ENCODE peak calls at places on chromosomes 16 and 17, in four cellular contexts. A, Y, B and T are unnamed samples.

GRCh38 chr17:31584436-31585279 is 193.2 kb downstream of the RAB11FIP4 start:
- DNase-seq in A (no peak), Y (no peak), B (no peak), T (no peak)

GRCh38 chr16:49780436-49780835 is 75.5 kb downstream of the ZNF423 start:
- DNase-seq in A (no peak), Y (no peak), B (no peak), T (no peak)

GRCh38 chr16:78866556-78866955 is 734.0 kb downstream of the MAF start:
- DNase-seq in A (no peak), Y (no peak), B (peak), T (no peak)

GRCh38 chr17:81867123-81867951 is 3.8 kb downstream of the ARHGDIA start:
- DNase-seq in A (no peak), Y (peak), B (no peak), T (no peak)

GRCh38 chr16:69112285-69113129 is 7.1 kb downstream of the HAS3 start:
- DNase-seq in A (peak), Y (peak), B (peak), T (no peak)

GRCh38 chr16:73217654-73218053 is 169.7 kb upstream of the ZFHX3 start:
- DNase-seq in A (no peak), Y (no peak), B (no peak), T (no peak)

GRCh38 chr17:81460856-81461460 is 51.6 kb downstream of the ACTG1 start:
- DNase-seq in A (no peak), Y (no peak), B (no peak), T (no peak)

GRCh38 chr16:77967054-77968035 is 55.0 kb upstream of the CLEC3A start:
- DNase-seq in A (no peak), Y (no peak), B (no peak), T (no peak)

GRCh38 chr17:78019367-78019975 is 61.0 kb downstream of the TNRC6C start:
- DNase-seq in A (no peak), Y (no peak), B (no peak), T (no peak)

GRCh38 chr16:35510701-35511100 is 2051.3 kb downstream of the TP53TG3F start:
- DNase-seq in A (no peak), Y (no peak), B (no peak), T (no peak)

GRCh38 chr17:29615492-29616299 is 7.0 kb downstream of the CORO6 start:
- DNase-seq in A (peak), Y (peak), B (peak), T (no peak)

GRCh38 chr16:84607694-84608093 is 10.2 kb downstream of the COTL1 start:
- DNase-seq in A (no peak), Y (no peak), B (no peak), T (no peak)

GRCh38 chr17:30278032-30278431 is 13.7 kb downstream of the BLMH start:
- DNase-seq in A (no peak), Y (no peak), B (peak), T (no peak)

GRCh38 chr17:40417609-40418427 is at the start of gene TOP2A:
- DNase-seq in A (peak), Y (peak), B (peak), T (peak)

GRCh38 chr17:40416671-40417070 is 1.0 kb downstream of the TOP2A start:
- DNase-seq in A (no peak), Y (no peak), B (no peak), T (no peak)

GRCh38 chr17:40415390-40415789 is 2.3 kb downstream of the TOP2A start:
- DNase-seq in A (no peak), Y (no peak), B (no peak), T (no peak)

GRCh38 chr17:40418428-40418706 is 671 bp upstream of the TOP2A start:
- DNase-seq in A (no peak), Y (no peak), B (peak), T (no peak)

DNA sequence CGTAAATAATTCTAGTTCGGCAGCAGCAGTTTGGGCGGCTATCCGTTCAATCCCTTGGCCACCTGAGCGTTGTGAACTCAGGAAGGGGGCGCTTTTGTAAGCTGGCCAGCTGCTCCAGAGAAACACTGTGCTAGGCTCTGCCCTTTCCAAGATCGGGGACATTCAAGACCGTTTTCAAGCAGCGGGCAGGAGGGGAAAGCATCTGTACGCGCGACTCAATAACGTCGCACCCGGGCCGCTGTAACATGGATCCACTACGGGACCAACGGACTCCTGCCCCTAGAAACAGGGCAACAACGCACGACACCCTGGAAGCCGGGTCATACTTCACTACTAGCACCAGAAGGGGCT is 463 bp downstream of the TOP2A start:
- DNase-seq in A (no peak), Y (no peak), B (no peak), T (no peak)
- TF ChIP-seq CTCF in A (no peak), Y (no peak), B (no peak), T (peak)

DNA sequence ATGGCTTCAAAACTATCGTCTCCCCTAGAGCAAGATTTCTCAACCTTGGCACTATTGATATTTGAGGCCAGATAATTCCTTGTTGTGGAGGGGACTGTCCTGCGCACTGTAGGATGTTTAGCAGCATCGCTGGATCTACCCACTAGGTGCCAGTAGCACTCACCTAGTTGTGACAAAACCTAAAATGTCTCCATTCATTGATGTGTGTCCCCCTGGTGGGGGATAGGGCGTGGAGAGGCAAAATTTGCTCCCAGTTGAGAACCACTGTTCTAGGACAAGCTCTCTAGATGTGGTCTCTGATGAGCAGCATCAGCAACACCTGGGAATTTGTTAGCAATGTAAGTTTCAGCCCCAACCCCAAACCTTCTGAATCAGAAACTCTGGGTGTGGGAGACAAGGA is 259.0 kb downstream of the XYLT1 start:
- DNase-seq in A (no peak), Y (peak), B (no peak), T (no peak)
- TF ChIP-seq CTCF in A (no peak), Y (peak), B (peak), T (no peak)

GRCh38 chr16:56042416-56042815 is 148.9 kb upstream of the GNAO1 start:
- DNase-seq in A (no peak), Y (no peak), B (no peak), T (no peak)

GRCh38 chr16:56038564-56039098 is 152.7 kb upstream of the GNAO1 start:
- DNase-seq in A (no peak), Y (no peak), B (no peak), T (no peak)

GRCh38 chr16:56047307-56048234 is 143.7 kb upstream of the GNAO1 start:
- DNase-seq in A (no peak), Y (no peak), B (peak), T (no peak)

DNA sequence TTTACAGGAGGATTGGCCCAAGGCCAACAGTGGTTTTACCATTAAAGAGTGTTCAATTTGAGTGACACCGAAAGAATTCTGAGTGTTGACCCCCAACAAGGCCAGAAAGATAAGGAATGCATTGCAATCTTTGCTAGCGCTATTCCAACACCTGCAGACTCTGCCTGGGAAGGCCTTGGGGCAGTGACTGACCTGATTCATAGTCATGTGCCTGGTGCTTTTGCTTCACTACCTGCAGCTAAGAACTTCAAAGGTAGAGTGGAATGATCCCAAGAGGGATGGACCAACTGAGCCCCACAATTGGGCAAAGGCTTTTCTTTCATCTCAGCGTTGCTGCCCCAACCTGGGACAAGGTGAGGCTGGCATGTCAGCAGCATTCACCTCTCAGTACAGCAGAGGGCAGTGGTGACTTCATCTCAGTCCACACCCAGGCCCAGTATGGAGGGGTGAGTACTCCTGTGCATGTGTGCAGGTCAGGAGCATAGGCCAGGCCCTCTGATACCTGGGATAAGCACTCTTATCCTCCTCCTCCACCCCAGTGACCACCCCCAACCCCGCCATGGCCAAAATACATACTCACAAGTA is 149.6 kb upstream of the GNAO1 start:
- DNase-seq in A (no peak), Y (no peak), B (peak), T (no peak)
- TF ChIP-seq CTCF in A (peak), Y (peak), B (peak), T (peak)

GRCh38 chr17:4584835-4585187 is 482 bp downstream of the SMTNL2 start:
- DNase-seq in A (no peak), Y (no peak), B (no peak), T (no peak)

GRCh38 chr17:4584125-4584834 is at the start of gene SMTNL2:
- DNase-seq in A (peak), Y (no peak), B (peak), T (no peak)

GRCh38 chr17:4582691-4583090 is 1.6 kb upstream of the SMTNL2 start:
- DNase-seq in A (no peak), Y (no peak), B (no peak), T (no peak)

GRCh38 chr17:4583206-4583605 is 1.1 kb upstream of the SMTNL2 start:
- DNase-seq in A (no peak), Y (no peak), B (no peak), T (no peak)

DNA sequence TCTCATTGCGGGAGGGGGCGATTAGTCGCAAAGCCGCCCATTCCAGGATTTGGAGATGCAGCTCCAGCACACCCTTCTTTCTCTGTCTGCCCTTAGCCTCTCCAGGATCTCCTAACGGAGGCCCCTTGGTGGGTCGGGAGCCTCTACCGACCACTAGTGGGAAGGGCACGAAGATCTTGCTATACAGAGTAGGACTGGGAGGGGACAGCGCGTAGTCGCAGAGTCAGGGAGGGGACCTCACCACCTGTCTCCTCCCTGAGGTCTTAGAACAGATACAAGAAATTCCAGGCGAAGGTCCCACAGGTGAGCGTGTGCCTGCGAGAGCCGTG is 569 bp upstream of the SMTNL2 start:
- DNase-seq in A (no peak), Y (no peak), B (peak), T (no peak)
- TF ChIP-seq CTCF in A (peak), Y (peak), B (peak), T (peak)

GRCh38 chr17:43333438-43333943 is 65.3 kb upstream of the ARL4D start:
- DNase-seq in A (no peak), Y (no peak), B (no peak), T (no peak)

GRCh38 chr17:43329183-43329582 is 69.6 kb upstream of the ARL4D start:
- DNase-seq in A (no peak), Y (no peak), B (no peak), T (no peak)

GRCh38 chr17:43328650-43329049 is 70.1 kb upstream of the ARL4D start:
- DNase-seq in A (no peak), Y (no peak), B (no peak), T (no peak)

GRCh38 chr17:43332211-43332610 is 66.6 kb upstream of the ARL4D start:
- DNase-seq in A (no peak), Y (no peak), B (no peak), T (no peak)

GRCh38 chr17:43330876-43331639 is 67.7 kb upstream of the ARL4D start:
- DNase-seq in A (no peak), Y (no peak), B (no peak), T (no peak)
- TF ChIP-seq CTCF in A (no peak), Y (no peak), B (no peak), T (no peak)

DNA sequence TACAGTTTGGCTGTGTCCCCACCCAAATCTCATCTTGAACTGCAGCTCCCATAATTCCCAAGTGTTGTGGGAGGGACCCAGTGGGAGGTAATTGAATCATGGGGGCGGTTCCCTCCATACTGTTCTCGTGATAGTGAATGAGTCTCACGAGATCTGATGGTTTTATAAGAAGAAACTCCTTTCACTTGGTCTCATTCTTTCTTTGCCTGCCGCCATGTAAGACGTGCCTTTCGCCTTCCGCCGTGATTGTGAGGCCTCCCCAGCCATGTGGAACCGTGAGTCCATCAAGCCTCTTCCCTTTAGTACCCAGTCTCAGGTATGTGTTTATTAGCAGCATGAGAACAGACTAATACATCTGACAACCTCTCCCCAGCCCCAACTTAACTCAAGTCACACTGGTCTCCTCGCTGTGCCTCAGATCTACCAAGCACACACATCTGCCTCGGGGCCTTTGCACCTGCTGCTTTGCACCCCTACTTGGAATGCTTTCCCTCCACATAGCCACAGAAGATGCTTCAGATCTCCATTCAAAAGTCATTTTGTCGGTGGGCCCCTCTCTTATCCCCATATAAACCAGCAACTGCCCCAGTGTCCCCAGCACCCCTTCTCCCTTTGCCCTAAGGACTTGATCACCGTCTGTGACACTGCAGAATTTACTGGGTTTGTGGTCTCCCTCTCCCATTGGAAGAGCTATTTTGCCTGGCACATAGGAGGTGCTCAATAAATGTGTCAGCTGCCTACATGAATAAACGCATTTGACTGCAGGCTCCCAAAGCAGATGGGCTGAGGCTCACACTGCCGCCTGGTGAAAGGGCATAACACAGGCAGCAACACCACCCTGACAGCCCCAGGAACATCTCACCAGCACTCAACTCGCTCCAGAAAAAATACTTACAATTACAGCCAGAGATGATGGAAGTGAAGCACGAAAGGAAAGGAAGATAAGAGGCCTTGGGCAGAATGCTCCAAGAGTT is 74.3 kb downstream of the RPH3AL start:
- DNase-seq in A (no peak), Y (no peak), B (no peak), T (no peak)
- TF ChIP-seq CTCF in A (no peak), Y (no peak), B (no peak), T (no peak)

DNA sequence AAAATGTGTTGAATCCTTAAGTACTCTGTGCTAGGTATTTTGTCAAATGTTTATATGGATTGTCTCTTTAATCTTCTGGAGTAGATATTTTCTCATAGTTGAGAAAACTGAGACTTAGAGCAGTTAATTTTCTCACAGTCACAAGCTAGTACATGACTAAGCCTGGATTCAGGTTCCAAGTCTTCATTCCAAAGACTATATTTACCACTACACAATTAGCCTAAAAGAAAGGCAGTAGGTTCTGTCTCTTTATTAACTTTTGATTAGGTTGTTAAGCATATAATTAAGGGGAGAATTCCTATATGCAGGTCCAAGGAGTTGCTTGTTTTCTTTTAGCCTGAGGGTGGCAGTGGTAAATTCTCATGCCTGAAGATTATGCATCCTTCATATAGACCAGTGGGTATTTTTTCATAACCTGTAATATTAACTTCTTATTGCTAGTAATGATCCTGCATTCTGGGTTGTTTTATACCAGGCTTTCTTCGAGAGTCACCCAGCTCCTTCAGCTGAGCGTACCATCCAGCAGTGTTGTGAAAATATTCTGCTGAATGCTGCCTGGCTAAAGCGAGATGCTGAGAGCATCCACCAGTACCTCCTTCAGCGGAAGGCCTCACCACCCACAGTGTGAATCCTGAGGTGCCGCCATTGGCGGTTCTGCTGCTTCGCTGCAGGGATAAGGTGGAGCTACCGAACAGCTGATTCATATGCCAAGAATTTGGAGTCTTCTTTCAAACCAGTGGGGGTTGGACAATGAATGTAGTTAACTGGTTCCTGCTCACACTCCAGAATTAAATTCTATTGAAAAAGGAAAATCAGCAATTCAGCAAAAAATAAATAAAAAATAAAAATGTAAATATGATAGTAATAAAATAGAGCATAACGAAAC is 28.2 kb upstream of the KPNB1 start:
- DNase-seq in A (peak), Y (no peak), B (peak), T (peak)
- TF ChIP-seq CTCF in A (no peak), Y (no peak), B (no peak), T (no peak)

DNA sequence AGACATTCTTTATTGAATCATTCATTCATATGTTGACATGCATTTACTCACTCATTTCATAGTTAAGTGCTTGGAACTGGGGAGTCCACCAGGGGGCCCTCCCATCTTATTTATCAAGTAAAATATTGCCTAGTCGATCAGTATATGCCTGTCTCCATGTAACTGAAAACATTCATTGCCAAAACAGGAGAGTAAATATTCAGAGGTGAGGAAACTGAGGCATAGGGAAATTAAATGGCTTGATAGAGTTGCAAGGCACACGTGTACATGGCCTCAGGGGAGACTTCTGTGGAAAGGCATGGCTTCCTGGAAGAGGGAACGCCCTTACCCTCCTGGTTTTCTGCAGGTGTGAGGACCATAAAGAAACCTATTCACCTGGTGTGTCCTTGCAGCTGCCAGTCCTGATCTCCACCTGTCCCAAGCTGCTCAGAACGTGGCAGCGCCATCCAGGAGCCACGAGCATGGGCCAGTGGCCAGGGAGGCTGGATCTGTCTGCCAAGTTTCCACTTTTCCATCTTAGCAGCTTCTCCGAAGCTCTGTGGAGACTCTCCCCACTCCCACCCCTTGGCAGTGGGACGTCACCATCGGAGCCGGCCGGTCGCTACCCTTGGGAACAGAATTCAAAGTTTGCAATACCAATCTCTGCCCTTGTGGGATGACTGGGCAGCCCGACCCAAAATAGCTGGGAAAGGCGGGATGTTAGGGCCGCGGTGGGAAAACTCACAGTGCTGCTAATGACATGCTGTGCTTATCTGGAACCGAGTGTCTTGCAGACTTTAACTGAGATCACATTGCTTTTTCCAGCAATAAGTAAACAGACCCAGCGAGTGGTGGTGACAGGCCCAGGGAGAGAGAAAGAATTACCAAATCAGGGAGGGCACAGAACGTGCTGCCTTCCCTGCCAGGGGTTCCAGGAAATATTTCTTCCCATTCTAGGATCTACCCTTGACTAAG is 4.1 kb upstream of the C1QTNF1 start:
- DNase-seq in A (peak), Y (peak), B (peak), T (peak)
- TF ChIP-seq CTCF in A (peak), Y (peak), B (peak), T (peak)